ENCODE peak calls at places on chromosome 7, in four cellular contexts. W is HCT116, U is endothelial cell of umbilical vein, X is fibroblast of lung. T is an unnamed sample.

GRCh38 chr7:39589323-39590111 is 23.3 kb downstream of the YAE1 start:
- DNase-seq in W (peak; percentile 79), U (peak; percentile 99), X (peak; percentile 97), T (peak; percentile 87)

GRCh38 chr7:28354601-28355062 is 57.7 kb upstream of the CREB5 start:
- DNase-seq in W (no peak), U (peak; percentile 24), X (peak; percentile 98), T (peak; percentile 97)

GRCh38 chr7:114830952-114831351 is 90.9 kb upstream of the MDFIC start:
- DNase-seq in W (no peak), U (no peak), X (no peak), T (no peak)

GRCh38 chr7:71706576-71706975 is 574.6 kb downstream of the GALNT17 start:
- DNase-seq in W (no peak), U (no peak), X (no peak), T (no peak)

GRCh38 chr7:73703985-73704639 is 15.4 kb downstream of the STX1A start:
- DNase-seq in W (no peak), U (no peak), X (no peak), T (peak; percentile 52)

GRCh38 chr7:116726149-116726548 is 54.2 kb downstream of the MET start:
- DNase-seq in W (no peak), U (no peak), X (no peak), T (no peak)

GRCh38 chr7:16850772-16851466 is 30.9 kb downstream of the AGR3 start:
- DNase-seq in W (no peak), U (no peak), X (no peak), T (no peak)

GRCh38 chr7:106779877-106780276 is 85.2 kb upstream of the PIK3CG start:
- DNase-seq in W (peak; percentile 59), U (no peak), X (no peak), T (no peak)

GRCh38 chr7:90236890-90237289 is 8.1 kb upstream of the CFAP69 start:
- DNase-seq in W (no peak), U (no peak), X (no peak), T (no peak)

GRCh38 chr7:90238583-90238982 is 6.4 kb upstream of the CFAP69 start:
- DNase-seq in W (no peak), U (no peak), X (no peak), T (no peak)

GRCh38 chr7:90239625-90240228 is 5.2 kb upstream of the CFAP69 start:
- DNase-seq in W (no peak), U (no peak), X (no peak), T (no peak)

GRCh38 chr7:90238017-90238416 is 7.0 kb upstream of the CFAP69 start:
- DNase-seq in W (no peak), U (no peak), X (no peak), T (no peak)

GRCh38 chr7:90239050-90239449 is 5.9 kb upstream of the CFAP69 start:
- DNase-seq in W (no peak), U (no peak), X (no peak), T (peak; percentile 9)
- H2AFZ ChIP-seq in W (no peak overlapping the region), U (no peak overlapping the region), X (no peak overlapping the region), T (no peak overlapping the region)

GRCh38 chr7:75946207-75946855 is 31.4 kb downstream of the POR start:
- DNase-seq in W (no peak), U (no peak), X (no peak), T (no peak)
- H3K4me2 ChIP-seq in W (no peak overlapping the region), U (no peak overlapping the region), X (no peak overlapping the region), T (no peak overlapping the region)

GRCh38 chr7:140059288-140060242 is 3.2 kb downstream of the PARP12 start:
- DNase-seq in W (peak; percentile 73), U (peak; percentile 95), X (peak; percentile 96), T (peak; percentile 94)

GRCh38 chr7:140060243-140060630 is 2.5 kb downstream of the PARP12 start:
- DNase-seq in W (no peak), U (peak; percentile 26), X (peak; percentile 46), T (no peak)

GRCh38 chr7:140062118-140062527 is 628 bp downstream of the PARP12 start:
- DNase-seq in W (no peak), U (peak; percentile 46), X (peak; percentile 5), T (peak; percentile 38)

GRCh38 chr7:140061607-140061930 is 1.2 kb downstream of the PARP12 start:
- DNase-seq in W (no peak), U (no peak), X (peak; percentile 7), T (no peak)

DNA sequence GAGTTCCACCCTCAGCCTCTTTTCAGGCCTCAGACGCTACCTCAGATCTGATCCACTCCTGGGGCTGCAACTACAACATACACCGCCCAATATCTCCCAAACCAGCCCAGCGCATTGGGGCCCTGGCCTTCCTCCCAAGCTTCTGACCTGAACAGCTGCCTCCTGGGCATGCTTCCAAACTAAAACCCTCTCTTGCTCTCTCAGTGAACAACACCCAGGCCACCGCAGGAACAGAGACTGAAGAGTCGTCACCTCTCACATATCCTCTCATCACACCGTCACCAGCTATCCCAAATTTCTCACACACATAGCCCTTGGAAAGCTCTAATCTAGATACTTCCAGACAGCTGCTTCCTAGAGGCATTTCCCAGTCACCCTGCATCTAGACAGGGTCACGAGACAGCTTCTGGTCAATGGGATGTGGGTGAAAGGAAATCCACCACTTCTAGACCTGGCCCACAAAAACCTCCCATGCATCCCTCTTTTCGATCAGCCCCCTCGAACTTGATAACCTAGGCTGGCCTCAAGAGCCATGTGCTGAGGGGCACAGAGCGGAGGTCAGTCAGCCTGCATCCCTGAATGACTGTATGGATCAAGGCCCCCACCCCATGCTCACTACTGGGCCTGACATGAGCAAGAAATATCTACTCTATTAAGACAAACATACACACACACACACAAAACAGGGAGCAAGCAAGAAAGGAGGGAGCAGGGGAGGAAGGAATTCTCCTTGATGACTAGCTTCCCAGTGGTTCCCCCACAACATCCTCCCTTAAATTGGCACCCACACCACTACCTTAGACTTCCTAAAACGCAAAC is 1.8 kb downstream of the PARP12 start:
- DNase-seq in W (no peak), U (peak; percentile 88), X (peak; percentile 68), T (no peak)
- H3K4me3 ChIP-seq in W (no peak overlapping the region), U (no peak overlapping the region), X (peak overlapping the region; percentile 74), T (no peak overlapping the region)

GRCh38 chr7:67453580-67453979 is 456.9 kb downstream of the TYW1 start:
- DNase-seq in W (no peak), U (no peak), X (no peak), T (no peak)
- H2AFZ ChIP-seq in W (no peak overlapping the region), U (no peak overlapping the region), X (no peak overlapping the region), T (no peak overlapping the region)

DNA sequence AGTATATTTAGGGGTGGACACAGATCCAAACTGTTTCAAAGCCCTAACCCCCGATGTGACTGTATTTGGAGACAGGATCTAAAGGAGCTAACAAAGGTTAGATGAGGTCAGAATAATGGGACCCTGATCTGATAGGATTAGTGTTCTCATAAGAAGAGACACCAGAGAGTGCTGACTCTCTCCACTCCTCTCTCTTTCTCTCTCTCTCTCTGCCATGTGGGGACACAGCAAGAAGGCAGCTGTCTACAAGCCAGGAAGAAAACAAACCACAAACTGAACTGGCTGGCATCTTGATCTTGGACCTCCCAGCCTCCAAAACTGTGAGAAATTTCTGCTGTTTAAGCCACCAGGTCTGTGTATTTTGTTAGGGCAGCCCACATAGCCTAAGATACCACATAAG is 84.7 kb upstream of the KDM7A start:
- DNase-seq in W (no peak), U (no peak), X (no peak), T (no peak)
- H3K4me2 ChIP-seq in W (no peak overlapping the region), U (no peak overlapping the region), X (no peak overlapping the region), T (no peak overlapping the region)

DNA sequence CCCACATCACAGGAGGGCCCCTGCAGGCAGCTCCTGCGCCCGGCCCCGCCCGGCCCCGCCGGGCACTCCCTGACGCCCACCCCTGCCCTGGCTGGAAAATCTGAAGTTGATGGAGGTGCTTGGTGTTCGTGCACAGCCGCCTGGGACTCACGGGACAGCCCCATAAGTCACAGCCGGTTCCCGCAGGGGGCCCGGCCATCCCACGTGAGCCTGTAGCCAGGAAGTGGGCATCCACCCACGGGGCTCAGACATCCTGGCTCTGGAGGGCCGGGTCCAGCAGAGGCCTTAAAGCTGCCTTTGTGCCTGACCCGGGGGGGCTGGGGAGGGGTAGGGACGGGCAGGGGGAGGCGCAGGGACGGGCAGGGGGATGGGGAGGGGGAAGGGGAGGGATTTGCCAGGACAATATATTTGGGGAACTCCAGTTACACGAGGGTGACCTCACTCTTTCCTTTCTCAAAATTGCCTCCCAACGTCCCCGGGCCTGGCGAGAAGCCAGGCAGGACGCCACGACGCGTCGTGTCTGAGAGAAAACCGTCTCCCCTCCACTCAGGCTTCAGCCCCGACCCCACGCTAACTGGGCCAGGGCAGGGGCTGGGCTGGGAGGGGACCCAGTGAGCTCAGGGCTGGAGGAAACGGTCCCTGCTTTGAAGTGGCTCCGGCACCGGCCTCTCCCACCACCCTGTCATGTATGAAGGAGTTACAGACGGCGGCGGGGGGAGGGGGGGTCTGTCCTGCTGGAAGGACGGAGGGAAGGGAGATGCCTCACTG is 82.1 kb upstream of the PDGFA start:
- DNase-seq in W (no peak), U (peak; percentile 49), X (peak; percentile 38), T (peak; percentile 37)
- H3K4me3 ChIP-seq in W (no peak overlapping the region), U (no peak overlapping the region), X (no peak overlapping the region), T (no peak overlapping the region)

GRCh38 chr7:81430150-81430549 is 339.7 kb downstream of the HGF start:
- DNase-seq in W (no peak), U (no peak), X (peak; percentile 22), T (no peak)
- H2AFZ ChIP-seq in W (no peak overlapping the region), U (no peak overlapping the region), X (no peak overlapping the region), T (no peak overlapping the region)

GRCh38 chr7:22805227-22805626 is 17.4 kb downstream of the TOMM7 start:
- DNase-seq in W (no peak), U (no peak), X (no peak), T (no peak)

GRCh38 chr7:22810843-22811242 is 11.8 kb downstream of the TOMM7 start:
- DNase-seq in W (no peak), U (no peak), X (no peak), T (no peak)

GRCh38 chr7:22809902-22810642 is 12.6 kb downstream of the TOMM7 start:
- DNase-seq in W (no peak), U (no peak), X (no peak), T (no peak)

GRCh38 chr7:22808140-22808539 is 14.5 kb downstream of the TOMM7 start:
- DNase-seq in W (no peak), U (no peak), X (no peak), T (no peak)

GRCh38 chr7:22806754-22807153 is 15.9 kb downstream of the TOMM7 start:
- DNase-seq in W (no peak), U (no peak), X (no peak), T (no peak)
- H3K4me2 ChIP-seq in W (no peak overlapping the region), U (no peak overlapping the region), X (no peak overlapping the region), T (no peak overlapping the region)

T was measured in GM23248.